ENCODE peak calls at places on chromosomes 16 and 17, in nine cellular contexts. Z is AG10803, Q is heart right ventricle, I is AG09319, K is MM.1S, Y is thoracic aorta, D is PC-9, W is GM10248, P is lower lobe of right lung. M is an unnamed sample.

GRCh38 chr16:16905850-16906249 is 526.9 kb downstream of the NPIPA7 start:
- DNase-seq in Y (no peak), Z (no peak), I (no peak), P (no peak), K (no peak), Q (no peak), D (no peak), W (no peak), M (no peak)

GRCh38 chr16:35730251-35730650 is 2270.8 kb downstream of the TP53TG3F start:
- DNase-seq in P (no peak), W (no peak), I (no peak), Q (no peak), D (no peak), K (no peak), Y (no peak), Z (no peak), M (no peak)

GRCh38 chr17:13601317-13601775 is 383 bp downstream of the HS3ST3A1 start:
- DNase-seq in Z (no peak), I (no peak), Q (peak; percentile 16), W (no peak), Y (no peak), D (no peak), P (no peak), K (no peak), M (no peak)

GRCh38 chr17:79114455-79115301 is 40.1 kb downstream of the ENGASE start:
- DNase-seq in D (peak; percentile 63), Y (no peak), Q (peak; percentile 65), W (no peak), K (no peak), I (no peak), Z (no peak), P (peak; percentile 72), M (no peak)

GRCh38 chr16:80027007-80027965 is 426.7 kb upstream of the MAF start:
- DNase-seq in Y (peak; percentile 24), W (peak; percentile 5), Z (peak; percentile 88), Q (peak; percentile 21), K (no peak), I (peak; percentile 24), P (peak; percentile 49), D (peak; percentile 96), M (no peak)

GRCh38 chr17:49995055-49995738 is at the start of gene DLX3:
- DNase-seq in I (peak; percentile 24), W (no peak), Z (peak; percentile 63), P (peak; percentile 83), K (no peak), D (peak; percentile 87), Q (peak; percentile 71), Y (peak; percentile 42), M (no peak)

GRCh38 chr16:3819741-3820724 is 60.5 kb downstream of the CREBBP start:
- DNase-seq in I (peak; percentile 75), W (no peak), K (no peak), P (no peak), Q (no peak), Z (peak; percentile 85), Y (no peak), D (peak; percentile 43), M (no peak)

GRCh38 chr16:52492789-52493357 is 54.1 kb downstream of the TOX3 start:
- DNase-seq in K (peak; percentile 45), Z (no peak), Y (no peak), I (no peak), P (no peak), W (peak; percentile 44), D (no peak), Q (no peak), M (no peak)

GRCh38 chr17:66702106-66702936 is 132.6 kb upstream of the CACNG5 start:
- DNase-seq in I (no peak), Q (no peak), Z (no peak), K (no peak), D (peak; percentile 91), Y (no peak), P (no peak), W (no peak), M (no peak)

GRCh38 chr17:79113699-79114098 is 39.1 kb downstream of the ENGASE start:
- DNase-seq in K (no peak), I (no peak), Y (no peak), D (no peak), W (no peak), P (no peak), Z (no peak), Q (no peak), M (no peak)

GRCh38 chr16:69615528-69615927 is 49.8 kb downstream of the NFAT5 start:
- DNase-seq in Y (no peak), D (no peak), W (no peak), K (no peak), P (no peak), Q (no peak), Z (no peak), I (no peak), M (no peak)

GRCh38 chr17:78925234-78925633 is at the start of gene TIMP2:
- DNase-seq in Q (peak; percentile 92), K (peak; percentile 88), D (no peak), P (peak; percentile 92), Z (peak; percentile 83), Y (peak; percentile 49), W (peak; percentile 77), I (peak; percentile 68), M (no peak)

GRCh38 chr16:27681681-27682080 is 131.7 kb downstream of the KATNIP start:
- DNase-seq in Z (no peak), Y (no peak), D (no peak), P (no peak), Q (no peak), I (no peak), W (no peak), K (no peak), M (no peak)

GRCh38 chr16:86534779-86535605 is 20.0 kb downstream of the MTHFSD start:
- DNase-seq in W (no peak), K (no peak), Y (no peak), P (no peak), D (no peak), Z (no peak), Q (no peak), I (no peak), M (no peak)

GRCh38 chr17:28112199-28112995 is 69.9 kb downstream of the NLK start:
- DNase-seq in W (no peak), D (no peak), K (no peak), Q (no peak), Y (no peak), Z (peak; percentile 39), I (no peak), P (no peak), M (no peak)

GRCh38 chr17:17514993-17515920 is 19.1 kb upstream of the RASD1 start:
- DNase-seq in K (no peak), D (no peak), Z (peak; percentile 72), Y (no peak), I (peak; percentile 49), P (no peak), W (no peak), Q (peak; percentile 7), M (no peak)

GRCh38 chr17:65219124-65219523 is 82.0 kb downstream of the RGS9 start:
- DNase-seq in P (no peak), Z (no peak), W (no peak), I (no peak), Y (no peak), Q (no peak), D (no peak), K (no peak), M (no peak)
- TF ChIP-seq CTCF in P (no peak), Z (peak; percentile 25), W (peak; percentile 26), I (peak; percentile 3), Y (no peak), Q (peak; percentile 11), D (no peak), K (no peak), M (peak; percentile 26)

GRCh38 chr17:38761612-38762011 is 9.1 kb downstream of the PSMB3 start:
- DNase-seq in D (no peak), Y (no peak), I (no peak), W (no peak), P (no peak), Q (no peak), K (no peak), Z (peak; percentile 22), M (no peak)
- TF ChIP-seq CTCF in D (peak; percentile 57), Y (no peak), I (peak; percentile 29), W (peak; percentile 36), P (peak; percentile 26), Q (no peak), K (peak; percentile 35), Z (peak; percentile 32), M (peak; percentile 52)

GRCh38 chr17:31339906-31340661 is 18.7 kb upstream of the EVI2A start:
- DNase-seq in K (no peak), P (no peak), Z (peak; percentile 65), Q (no peak), I (no peak), D (no peak), Y (no peak), W (no peak), M (no peak)
- TF ChIP-seq CTCF in K (no peak), P (no peak), Z (peak; percentile 6), Q (no peak), I (no peak), D (no peak), Y (no peak), W (no peak), M (no peak)

DNA sequence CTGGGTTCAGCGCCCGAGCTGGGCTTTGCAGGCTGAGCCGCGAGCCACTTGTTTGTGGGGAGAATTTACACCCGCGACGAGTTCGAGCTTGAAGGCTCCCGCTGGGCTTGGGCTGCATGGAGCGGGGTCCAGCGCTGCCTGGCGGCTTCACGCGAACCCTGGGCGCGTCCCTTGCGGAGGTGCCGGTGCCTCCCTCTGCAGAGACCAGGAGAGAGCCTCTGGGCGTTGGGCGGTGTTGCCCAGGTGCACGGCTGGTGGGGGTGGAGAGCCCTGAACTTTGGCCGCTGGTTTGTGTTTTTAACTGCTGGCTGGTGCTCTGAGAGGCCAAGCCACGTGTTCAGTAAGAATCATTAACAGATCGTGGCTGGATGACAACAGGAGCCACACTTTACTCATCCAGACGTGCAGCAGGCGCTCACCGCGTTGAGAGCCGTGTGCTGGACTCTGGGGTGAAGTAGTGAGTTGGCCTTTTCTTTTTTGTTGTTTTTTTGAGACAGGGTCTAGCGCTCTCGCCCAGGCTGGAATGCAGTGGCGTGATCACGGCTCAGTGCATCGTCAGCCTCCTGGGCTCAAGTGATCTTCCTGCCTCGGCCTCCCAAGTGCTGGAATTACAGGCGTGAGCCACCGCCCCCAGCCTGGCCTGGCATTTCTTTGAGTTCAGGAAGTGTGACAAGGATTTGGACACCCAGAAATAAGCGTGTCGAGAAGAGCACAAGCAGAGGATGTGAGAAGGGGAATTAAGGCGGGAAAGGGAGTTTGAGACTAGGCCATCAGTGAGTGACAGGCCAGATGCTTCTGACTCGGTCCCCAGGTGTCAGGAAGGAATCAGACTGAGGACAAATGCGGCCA is 827 bp downstream of the CDK10 start:
- DNase-seq in P (peak; percentile 57), K (peak; percentile 45), I (no peak), Y (no peak), W (peak; percentile 66), D (peak; percentile 50), Z (peak; percentile 31), Q (no peak), M (no peak)
- TF ChIP-seq CTCF in P (no peak), K (no peak), I (no peak), Y (no peak), W (no peak), D (no peak), Z (no peak), Q (no peak), M (no peak)